ENCODE peak calls at places on chromosomes 5 and 9, in eight cellular contexts. J is GM04504; K is AG20443; R is smooth muscle cell of the brain vasculature; O is fibroblast of pulmonary artery; G is NCI-H774; B is right cardiac atrium; X is CD4-positive, alpha-beta memory T cell. L is an unnamed sample.
A peak's percentile ranks its signal among the peaks of the same experiment; 100 is the strongest.

GRCh38 chr5:102767864-102768263 is 12.8 kb downstream of the PAM start:
- DNase-seq in J (no peak), K (no peak), R (no peak), O (no peak), G (no peak), B (no peak), X (no peak), L (no peak)

GRCh38 chr9:84278131-84278530 is 62.4 kb downstream of the SLC28A3 start:
- DNase-seq in J (peak; percentile 6), K (no peak), R (no peak), O (peak; percentile 36), G (no peak), B (no peak), X (no peak), L (no peak)

GRCh38 chr9:115115117-115115880 is 2.7 kb downstream of the TNC start:
- DNase-seq in J (no peak), K (no peak), R (no peak), O (no peak), G (no peak), B (no peak), X (no peak), L (no peak)

GRCh38 chr9:109241931-109242330 is 74.9 kb upstream of the FRRS1L start:
- DNase-seq in J (no peak), K (no peak), R (no peak), O (no peak), G (no peak), B (peak; percentile 64), X (no peak), L (no peak)

GRCh38 chr5:15752886-15753285 is 252.9 kb downstream of the FBXL7 start:
- DNase-seq in J (no peak), K (no peak), R (peak; percentile 24), O (peak; percentile 72), G (no peak), B (peak; percentile 76), X (no peak), L (no peak)

GRCh38 chr5:135040331-135041144 is 6.5 kb upstream of the PITX1 start:
- DNase-seq in J (no peak), K (peak; percentile 48), R (no peak), O (no peak), G (no peak), B (no peak), X (no peak), L (no peak)

GRCh38 chr5:102865510-102866314 is 110.6 kb downstream of the PAM start:
- DNase-seq in J (peak; percentile 71), K (peak; percentile 80), R (peak; percentile 75), O (peak; percentile 91), G (peak; percentile 35), B (peak; percentile 82), X (peak; percentile 8), L (no peak)

GRCh38 chr9:75914936-75915335 is 24.5 kb downstream of the PCSK5 start:
- DNase-seq in J (no peak), K (no peak), R (no peak), O (no peak), G (no peak), B (no peak), X (no peak), L (no peak)

GRCh38 chr5:58314356-58315045 is 145.4 kb downstream of the PLK2 start:
- DNase-seq in J (no peak), K (no peak), R (no peak), O (no peak), G (peak; percentile 46), B (no peak), X (no peak), L (no peak)

GRCh38 chr5:123125953-123126352 is 36.9 kb downstream of the PRDM6 start:
- DNase-seq in J (peak; percentile 23), K (peak; percentile 29), R (peak; percentile 10), O (peak; percentile 63), G (no peak), B (no peak), X (no peak), L (no peak)

GRCh38 chr9:111621895-111622480 is 9.1 kb upstream of the DNAJC25 start:
- DNase-seq in J (peak; percentile 20), K (peak; percentile 60), R (no peak), O (peak; percentile 72), G (no peak), B (peak; percentile 16), X (peak; percentile 26), L (no peak)

GRCh38 chr5:131684595-131684994 is 49.6 kb upstream of the RAPGEF6 start:
- DNase-seq in J (no peak), K (no peak), R (no peak), O (no peak), G (no peak), B (no peak), X (no peak), L (no peak)

GRCh38 chr5:13831236-13831810 is 113.2 kb downstream of the DNAH5 start:
- DNase-seq in J (no peak), K (no peak), R (no peak), O (no peak), G (no peak), B (no peak), X (no peak), L (no peak)